ENCODE peak calls at places on chromosomes 12 and 14, in five cellular contexts. X is IMR-90, D is HCT116, K is body of pancreas, J is adrenal gland. A is an unnamed sample.

GRCh38 chr12:104064842-104065441 is 611 bp downstream of the HCFC2 start:
- DNase-seq in X (no peak), D (no peak), K (peak), J (peak), A (peak)

GRCh38 chr14:74867673-74868072 is 8.3 kb downstream of the PROX2 start:
- DNase-seq in X (peak), D (no peak), K (no peak), J (no peak), A (peak)

GRCh38 chr12:102436867-102437266 is 43.5 kb downstream of the IGF1 start:
- DNase-seq in X (peak), D (no peak), K (no peak), J (no peak), A (no peak)

GRCh38 chr12:2054091-2055018 is 1.6 kb downstream of the CACNA1C start:
- DNase-seq in X (no peak), D (no peak), K (no peak), J (no peak), A (no peak)

GRCh38 chr12:39441963-39442894 is 691 bp downstream of the KIF21A start:
- DNase-seq in X (no peak), D (no peak), K (no peak), J (peak), A (peak)

GRCh38 chr12:120529641-120530314 is 820 bp upstream of the COQ5 start:
- DNase-seq in X (peak), D (peak), K (peak), J (no peak), A (no peak)

GRCh38 chr12:87814625-87815024 is 214.6 kb downstream of the C12orf50 start:
- DNase-seq in X (peak), D (no peak), K (no peak), J (no peak), A (no peak)

GRCh38 chr12:2431810-2432209 is 363.0 kb upstream of the FKBP4 start:
- DNase-seq in X (no peak), D (no peak), K (no peak), J (peak), A (no peak)

GRCh38 chr12:15050664-15051063 is 77.8 kb downstream of the PDE6H start:
- DNase-seq in X (no peak), D (no peak), K (no peak), J (no peak), A (no peak)

GRCh38 chr12:130084359-130084758 is 77.9 kb upstream of the FZD10 start:
- DNase-seq in X (no peak), D (no peak), K (no peak), J (no peak), A (no peak)

GRCh38 chr12:43742106-43742505 is 16.5 kb downstream of the PUS7L start:
- DNase-seq in X (peak), D (no peak), K (no peak), J (no peak), A (no peak)

GRCh38 chr14:44833376-44833775 is 128.4 kb downstream of the KLHL28 start:
- DNase-seq in X (peak), D (peak), K (no peak), J (no peak), A (no peak)

GRCh38 chr12:84804691-84805473 is 107.7 kb downstream of the SLC6A15 start:
- DNase-seq in X (no peak), D (no peak), K (no peak), J (no peak), A (no peak)

GRCh38 chr12:105237671-105238070 is 1.7 kb upstream of the APPL2 start:
- DNase-seq in X (no peak), D (no peak), K (no peak), J (no peak), A (no peak)

GRCh38 chr14:37091651-37092050 is 80.8 kb downstream of the SLC25A21 start:
- DNase-seq in X (peak), D (no peak), K (no peak), J (no peak), A (no peak)

GRCh38 chr14:92945959-92946846 is 23.3 kb downstream of the CHGA start:
- DNase-seq in X (peak), D (peak), K (peak), J (peak), A (peak)

GRCh38 chr12:58745348-58746125 is 174.8 kb downstream of the LRIG3 start:
- DNase-seq in X (peak), D (no peak), K (no peak), J (no peak), A (no peak)

GRCh38 chr12:65335021-65335714 is 56.7 kb downstream of the MSRB3 start:
- DNase-seq in X (peak), D (peak), K (peak), J (peak), A (no peak)

GRCh38 chr14:28272270-28272669 is 494.3 kb upstream of the FOXG1 start:
- DNase-seq in X (no peak), D (no peak), K (no peak), J (no peak), A (no peak)

GRCh38 chr12:65632131-65632855 is 192.0 kb upstream of the HMGA2 start:
- DNase-seq in X (peak), D (no peak), K (no peak), J (no peak), A (no peak)

GRCh38 chr12:15001733-15002471 is 29.1 kb downstream of the PDE6H start:
- DNase-seq in X (peak), D (no peak), K (peak), J (peak), A (peak)

GRCh38 chr12:103100226-103100866 is 142.9 kb downstream of the ASCL1 start:
- DNase-seq in X (no peak), D (no peak), K (no peak), J (no peak), A (no peak)

GRCh38 chr12:16884056-16884455 is 278.1 kb upstream of the LMO3 start:
- DNase-seq in X (no peak), D (no peak), K (no peak), J (no peak), A (no peak)

GRCh38 chr14:90666571-90666970 is 149.7 kb downstream of the TTC7B start:
- DNase-seq in X (no peak), D (no peak), K (no peak), J (no peak), A (no peak)

GRCh38 chr14:79601579-79601978 is 609.7 kb downstream of the DIO2 start:
- DNase-seq in X (no peak), D (no peak), K (no peak), J (no peak), A (no peak)

GRCh38 chr14:95234426-95234825 is 77.1 kb upstream of the DICER1 start:
- DNase-seq in X (no peak), D (no peak), K (no peak), J (no peak), A (no peak)

GRCh38 chr12:10310926-10311705 is 3.4 kb downstream of the KLRD1 start:
- DNase-seq in X (no peak), D (no peak), K (no peak), J (no peak), A (no peak)

GRCh38 chr14:90487462-90487861 is 90.6 kb downstream of the CALM1 start:
- DNase-seq in X (no peak), D (no peak), K (no peak), J (no peak), A (no peak)

GRCh38 chr12:45743247-45743646 is 13.7 kb downstream of the ARID2 start:
- DNase-seq in X (no peak), D (no peak), K (no peak), J (no peak), A (no peak)

GRCh38 chr12:78746001-78746400 is 118.6 kb upstream of the SYT1 start:
- DNase-seq in X (no peak), D (no peak), K (no peak), J (no peak), A (no peak)

GRCh38 chr12:68359669-68360068 is 27.5 kb upstream of the MDM1 start:
- DNase-seq in X (no peak), D (no peak), K (no peak), J (no peak), A (no peak)

GRCh38 chr14:21498540-21499526 is 12.3 kb downstream of the METTL3 start:
- DNase-seq in X (peak), D (peak), K (no peak), J (peak), A (no peak)

GRCh38 chr12:8037046-8037663 is 4.6 kb downstream of the FOXJ2 start:
- DNase-seq in X (no peak), D (no peak), K (no peak), J (no peak), A (no peak)
- H3K4me3 ChIP-seq in X (no peak), D (no peak), K (no peak), J (no peak), A (no peak)

GRCh38 chr14:88385212-88386101 is at the start of gene SPATA7:
- DNase-seq in X (peak), D (peak), K (peak), J (peak), A (peak)
- TF ChIP-seq POLR2A in X (peak), D (peak), K (peak), J (peak), A (no peak)

GRCh38 chr12:112564160-112564559 is 145.4 kb downstream of the PTPN11 start:
- DNase-seq in X (no peak), D (no peak), K (no peak), J (no peak), A (no peak)
- TF ChIP-seq CTCF in X (no peak), D (peak), K (no peak), J (no peak), A (no peak)

GRCh38 chr12:56520025-56520810 is 1.4 kb upstream of the RBMS2 start:
- DNase-seq in X (peak), D (no peak), K (no peak), J (no peak), A (no peak)

GRCh38 chr12:56521590-56522371 is at the start of gene RBMS2:
- DNase-seq in X (peak), D (peak), K (peak), J (peak), A (peak)

GRCh38 chr12:56518570-56518969 is 3.0 kb upstream of the RBMS2 start:
- DNase-seq in X (peak), D (no peak), K (no peak), J (no peak), A (no peak)

GRCh38 chr12:56521209-56521589 is 421 bp upstream of the RBMS2 start:
- DNase-seq in X (no peak), D (no peak), K (no peak), J (peak), A (no peak)

GRCh38 chr12:56517854-56518253 is 3.8 kb upstream of the RBMS2 start:
- DNase-seq in X (no peak), D (peak), K (peak), J (no peak), A (no peak)
- H3K4me3 ChIP-seq in X (no peak), D (peak), K (no peak), J (no peak), A (no peak)

DNA sequence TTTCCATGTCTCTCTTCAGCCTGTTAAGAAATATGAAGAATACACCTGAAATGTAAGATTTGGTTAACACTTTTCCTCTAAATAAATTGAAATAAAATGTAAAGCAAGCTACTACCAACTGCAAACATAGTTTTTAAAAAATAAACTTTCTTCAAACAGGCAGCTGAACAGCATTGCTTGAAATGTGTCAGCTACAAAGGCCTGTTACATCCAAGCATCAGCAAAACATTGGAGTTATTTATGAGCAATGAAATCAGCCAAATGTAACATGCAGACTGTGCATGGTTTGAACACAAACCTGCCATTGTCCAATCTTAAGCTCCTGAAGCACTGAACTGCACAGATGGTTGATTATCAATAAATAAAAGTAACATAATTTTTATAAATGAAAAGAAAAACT is 291.3 kb downstream of the ACSS3 start:
- DNase-seq in X (no peak), D (no peak), K (no peak), J (no peak), A (no peak)
- TF ChIP-seq POLR2A in X (no peak), D (no peak), K (no peak), J (no peak), A (no peak)

A was measured in lower leg skin.